ENCODE peak calls at places on chromosomes 3 and 15, in six cellular contexts. P is renal cortical epithelial cell; D is astrocyte of the spinal cord; Z is RWPE1; A is stimulated activated CD4-positive, alpha-beta T cell treated with anti-CD3 and anti-CD28 coated beads, Interleukin-4, amount 100 ng/mL, for 4 hours; B is GM06990. H is an unnamed sample.

GRCh38 chr15:78103406-78104118 is 11.2 kb downstream of the SH2D7 start:
- DNase-seq in P (no peak), D (no peak), Z (no peak), A (peak; percentile 24), B (peak; percentile 60), H (no peak)

GRCh38 chr15:42409011-42409410 is 49.7 kb downstream of the CAPN3 start:
- DNase-seq in P (no peak), D (no peak), Z (no peak), A (no peak), B (no peak), H (no peak)

GRCh38 chr3:52433328-52434060 is 11.4 kb downstream of the SEMA3G start:
- DNase-seq in P (no peak), D (no peak), Z (no peak), A (no peak), B (no peak), H (no peak)

GRCh38 chr15:58381696-58382095 is 50.1 kb upstream of the LIPC start:
- DNase-seq in P (no peak), D (no peak), Z (no peak), A (no peak), B (no peak), H (no peak)

GRCh38 chr3:197168063-197168462 is 130.3 kb downstream of the DLG1 start:
- DNase-seq in P (no peak), D (no peak), Z (no peak), A (no peak), B (no peak), H (no peak)

GRCh38 chr15:45799508-45799907 is 164.7 kb downstream of the SQOR start:
- DNase-seq in P (no peak), D (no peak), Z (no peak), A (no peak), B (no peak), H (no peak)

GRCh38 chr15:26115229-26115943 is 252.3 kb upstream of the ATP10A start:
- DNase-seq in P (no peak), D (no peak), Z (no peak), A (no peak), B (no peak), H (no peak)

GRCh38 chr3:190053919-190054672 is 66.6 kb downstream of the P3H2 start:
- DNase-seq in P (peak; percentile 79), D (peak; percentile 78), Z (peak; percentile 44), A (no peak), B (no peak), H (no peak)

GRCh38 chr3:101574388-101575156 is 592 bp downstream of the PCNP start:
- DNase-seq in P (peak; percentile 39), D (peak; percentile 59), Z (no peak), A (no peak), B (no peak), H (no peak)

GRCh38 chr3:176513604-176514003 is 683.7 kb downstream of the TBL1XR1 start:
- DNase-seq in P (no peak), D (peak; percentile 6), Z (no peak), A (no peak), B (no peak), H (no peak)

GRCh38 chr3:127888564-127889107 is 26.4 kb upstream of the KBTBD12 start:
- DNase-seq in P (no peak), D (no peak), Z (no peak), A (no peak), B (no peak), H (no peak)

GRCh38 chr15:59676565-59676964 is 12.6 kb downstream of the BNIP2 start:
- DNase-seq in P (no peak), D (no peak), Z (no peak), A (no peak), B (no peak), H (no peak)

GRCh38 chr15:58386081-58386480 is 45.7 kb upstream of the LIPC start:
- DNase-seq in P (no peak), D (no peak), Z (no peak), A (no peak), B (no peak), H (no peak)

GRCh38 chr3:54963621-54964020 is 35.8 kb upstream of the LRTM1 start:
- DNase-seq in P (no peak), D (no peak), Z (no peak), A (no peak), B (no peak), H (no peak)

GRCh38 chr15:33209575-33210519 is 15.3 kb upstream of the FMN1 start:
- DNase-seq in P (no peak), D (no peak), Z (no peak), A (no peak), B (no peak), H (no peak)

GRCh38 chr3:156749244-156749643 is 74.9 kb downstream of the TIPARP start:
- DNase-seq in P (no peak), D (peak; percentile 52), Z (no peak), A (no peak), B (no peak), H (no peak)

GRCh38 chr3:157312366-157312745 is 124.3 kb upstream of the PTX3 start:
- DNase-seq in P (no peak), D (no peak), Z (no peak), A (no peak), B (no peak), H (no peak)

GRCh38 chr3:37964716-37965115 is 25.9 kb upstream of the VILL start:
- DNase-seq in P (peak; percentile 99), D (no peak), Z (no peak), A (no peak), B (no peak), H (no peak)

GRCh38 chr3:136728918-136729317 is 23.3 kb downstream of the STAG1 start:
- DNase-seq in P (peak; percentile 86), D (peak; percentile 82), Z (no peak), A (no peak), B (no peak), H (peak; percentile 63)

GRCh38 chr3:67593761-67594234 is 60.6 kb downstream of the SUCLG2 start:
- DNase-seq in P (peak; percentile 73), D (no peak), Z (no peak), A (no peak), B (no peak), H (peak; percentile 15)

GRCh38 chr3:30496496-30496966 is 109.9 kb upstream of the TGFBR2 start:
- DNase-seq in P (no peak), D (peak; percentile 93), Z (no peak), A (no peak), B (no peak), H (no peak)

GRCh38 chr3:171851685-171852084 is 8.5 kb downstream of the TMEM212 start:
- DNase-seq in P (no peak), D (peak; percentile 64), Z (no peak), A (no peak), B (no peak), H (no peak)

GRCh38 chr3:13607821-13608620 is 59.1 kb downstream of the FBLN2 start:
- DNase-seq in P (no peak), D (no peak), Z (no peak), A (no peak), B (no peak), H (no peak)

GRCh38 chr3:20043398-20043797 is 3.2 kb downstream of the KAT2B start:
- DNase-seq in P (peak; percentile 67), D (no peak), Z (no peak), A (peak; percentile 25), B (no peak), H (no peak)

GRCh38 chr3:110677506-110677905 is 394.1 kb upstream of the NECTIN3 start:
- DNase-seq in P (peak; percentile 38), D (peak; percentile 38), Z (no peak), A (no peak), B (no peak), H (no peak)

GRCh38 chr3:58058654-58059263 is 50.5 kb downstream of the FLNB start:
- DNase-seq in P (no peak), D (peak; percentile 54), Z (no peak), A (no peak), B (no peak), H (peak; percentile 81)

GRCh38 chr3:193826126-193826795 is 233.3 kb downstream of the OPA1 start:
- DNase-seq in P (peak; percentile 95), D (peak; percentile 86), Z (no peak), A (no peak), B (no peak), H (no peak)

GRCh38 chr3:160981217-160981938 is 123.8 kb downstream of the B3GALNT1 start:
- DNase-seq in P (peak; percentile 51), D (peak; percentile 24), Z (no peak), A (no peak), B (peak; percentile 57), H (no peak)

GRCh38 chr15:29822685-29823459 is 604 bp upstream of the TJP1 start:
- DNase-seq in P (peak; percentile 75), D (peak; percentile 84), Z (peak; percentile 20), A (no peak), B (no peak), H (no peak)

GRCh38 chr3:115784739-115785571 is 161.6 kb downstream of the GAP43 start:
- DNase-seq in P (peak; percentile 47), D (peak; percentile 80), Z (no peak), A (no peak), B (no peak), H (peak; percentile 95)

GRCh38 chr3:45218578-45219390 is 7.3 kb downstream of the TMEM158 start:
- DNase-seq in P (peak; percentile 32), D (peak; percentile 64), Z (peak; percentile 40), A (no peak), B (no peak), H (no peak)

H was measured in BJ.